ENCODE peak calls at places on chromosome 3, in seven cellular contexts. One of them, this sample, is unnamed.

GRCh38 chr3:42898896-42899675 is 6.9 kb upstream of the ZNF662 start:
- DNase-seq in keratinocyte: no peak
- DNase-seq in Peyer's patch: no peak
- DNase-seq in AG10803: peak; percentile 11
- DNase-seq in Calu3: no peak
- DNase-seq in NCI-H2171 treated with DMSO at 0.1 percent for 48 hours: peak; percentile 33
- DNase-seq in CD4-positive, CD25-positive, alpha-beta regulatory T cell: no peak
- DNase-seq in this sample: no peak

GRCh38 chr3:152508705-152509104 is 240.0 kb downstream of the MBNL1 start:
- DNase-seq in keratinocyte: no peak
- DNase-seq in Peyer's patch: no peak
- DNase-seq in AG10803: no peak
- DNase-seq in Calu3: no peak
- DNase-seq in NCI-H2171 treated with DMSO at 0.1 percent for 48 hours: no peak
- DNase-seq in CD4-positive, CD25-positive, alpha-beta regulatory T cell: no peak
- DNase-seq in this sample: no peak

GRCh38 chr3:142973217-142974009 is 9.9 kb upstream of the PAQR9 start:
- DNase-seq in keratinocyte: no peak
- DNase-seq in Peyer's patch: no peak
- DNase-seq in AG10803: no peak
- DNase-seq in Calu3: no peak
- DNase-seq in NCI-H2171 treated with DMSO at 0.1 percent for 48 hours: no peak
- DNase-seq in CD4-positive, CD25-positive, alpha-beta regulatory T cell: no peak
- DNase-seq in this sample: no peak

GRCh38 chr3:184816654-184817053 is 4.7 kb downstream of the VPS8 start:
- DNase-seq in keratinocyte: no peak
- DNase-seq in Peyer's patch: no peak
- DNase-seq in AG10803: no peak
- DNase-seq in Calu3: no peak
- DNase-seq in NCI-H2171 treated with DMSO at 0.1 percent for 48 hours: no peak
- DNase-seq in CD4-positive, CD25-positive, alpha-beta regulatory T cell: no peak
- DNase-seq in this sample: no peak

GRCh38 chr3:189727898-189728297 is 96.7 kb downstream of the TP63 start:
- DNase-seq in keratinocyte: no peak
- DNase-seq in Peyer's patch: no peak
- DNase-seq in AG10803: peak; percentile 81
- DNase-seq in Calu3: no peak
- DNase-seq in NCI-H2171 treated with DMSO at 0.1 percent for 48 hours: no peak
- DNase-seq in CD4-positive, CD25-positive, alpha-beta regulatory T cell: no peak
- DNase-seq in this sample: no peak

GRCh38 chr3:118818386-118818785 is 216.3 kb downstream of the IGSF11 start:
- DNase-seq in keratinocyte: no peak
- DNase-seq in Peyer's patch: no peak
- DNase-seq in AG10803: peak; percentile 79
- DNase-seq in Calu3: peak; percentile 12
- DNase-seq in NCI-H2171 treated with DMSO at 0.1 percent for 48 hours: no peak
- DNase-seq in CD4-positive, CD25-positive, alpha-beta regulatory T cell: no peak
- DNase-seq in this sample: no peak

GRCh38 chr3:8942746-8943488 is 20.4 kb downstream of the RAD18 start:
- DNase-seq in keratinocyte: no peak
- DNase-seq in Peyer's patch: no peak
- DNase-seq in AG10803: no peak
- DNase-seq in Calu3: no peak
- DNase-seq in NCI-H2171 treated with DMSO at 0.1 percent for 48 hours: no peak
- DNase-seq in CD4-positive, CD25-positive, alpha-beta regulatory T cell: no peak
- DNase-seq in this sample: no peak

GRCh38 chr3:138909904-138910303 is 37.0 kb downstream of the FOXL2 start:
- DNase-seq in keratinocyte: no peak
- DNase-seq in Peyer's patch: no peak
- DNase-seq in AG10803: no peak
- DNase-seq in Calu3: no peak
- DNase-seq in NCI-H2171 treated with DMSO at 0.1 percent for 48 hours: no peak
- DNase-seq in CD4-positive, CD25-positive, alpha-beta regulatory T cell: no peak
- DNase-seq in this sample: no peak

GRCh38 chr3:57397175-57398026 is 104.9 kb upstream of the ASB14 start:
- DNase-seq in keratinocyte: peak; percentile 1
- DNase-seq in Peyer's patch: peak; percentile 75
- DNase-seq in AG10803: peak; percentile 47
- DNase-seq in Calu3: peak; percentile 79
- DNase-seq in NCI-H2171 treated with DMSO at 0.1 percent for 48 hours: peak; percentile 45
- DNase-seq in CD4-positive, CD25-positive, alpha-beta regulatory T cell: peak; percentile 68
- DNase-seq in this sample: peak; percentile 78

GRCh38 chr3:197586181-197586580 is 30.4 kb upstream of the BDH1 start:
- DNase-seq in keratinocyte: no peak
- DNase-seq in Peyer's patch: no peak
- DNase-seq in AG10803: no peak
- DNase-seq in Calu3: no peak
- DNase-seq in NCI-H2171 treated with DMSO at 0.1 percent for 48 hours: peak; percentile 16
- DNase-seq in CD4-positive, CD25-positive, alpha-beta regulatory T cell: no peak
- DNase-seq in this sample: no peak

GRCh38 chr3:172040078-172040975 is 949 bp downstream of the FNDC3B start:
- DNase-seq in keratinocyte: no peak
- DNase-seq in Peyer's patch: peak; percentile 83
- DNase-seq in AG10803: peak; percentile 92
- DNase-seq in Calu3: peak; percentile 93
- DNase-seq in NCI-H2171 treated with DMSO at 0.1 percent for 48 hours: peak; percentile 52
- DNase-seq in CD4-positive, CD25-positive, alpha-beta regulatory T cell: peak; percentile 17
- DNase-seq in this sample: peak; percentile 75

GRCh38 chr3:99862208-99862607 is 44.5 kb downstream of the CMSS1 start:
- DNase-seq in keratinocyte: no peak
- DNase-seq in Peyer's patch: no peak
- DNase-seq in AG10803: peak; percentile 72
- DNase-seq in Calu3: no peak
- DNase-seq in NCI-H2171 treated with DMSO at 0.1 percent for 48 hours: no peak
- DNase-seq in CD4-positive, CD25-positive, alpha-beta regulatory T cell: no peak
- DNase-seq in this sample: no peak

GRCh38 chr3:14318638-14319037 is 83.8 kb upstream of the SLC6A6 start:
- DNase-seq in keratinocyte: no peak
- DNase-seq in Peyer's patch: no peak
- DNase-seq in AG10803: no peak
- DNase-seq in Calu3: no peak
- DNase-seq in NCI-H2171 treated with DMSO at 0.1 percent for 48 hours: no peak
- DNase-seq in CD4-positive, CD25-positive, alpha-beta regulatory T cell: no peak
- DNase-seq in this sample: no peak

GRCh38 chr3:170038434-170039110 is 777 bp downstream of the GPR160 start:
- DNase-seq in keratinocyte: no peak
- DNase-seq in Peyer's patch: peak; percentile 78
- DNase-seq in AG10803: no peak
- DNase-seq in Calu3: peak; percentile 79
- DNase-seq in NCI-H2171 treated with DMSO at 0.1 percent for 48 hours: peak; percentile 10
- DNase-seq in CD4-positive, CD25-positive, alpha-beta regulatory T cell: peak; percentile 25
- DNase-seq in this sample: peak; percentile 77

GRCh38 chr3:53672987-53673386 is 173.2 kb downstream of the CHDH start:
- DNase-seq in keratinocyte: no peak
- DNase-seq in Peyer's patch: no peak
- DNase-seq in AG10803: no peak
- DNase-seq in Calu3: no peak
- DNase-seq in NCI-H2171 treated with DMSO at 0.1 percent for 48 hours: no peak
- DNase-seq in CD4-positive, CD25-positive, alpha-beta regulatory T cell: no peak
- DNase-seq in this sample: no peak

GRCh38 chr3:158531334-158531733 is 39.7 kb upstream of the MLF1 start:
- DNase-seq in keratinocyte: no peak
- DNase-seq in Peyer's patch: no peak
- DNase-seq in AG10803: no peak
- DNase-seq in Calu3: peak; percentile 20
- DNase-seq in NCI-H2171 treated with DMSO at 0.1 percent for 48 hours: peak; percentile 44
- DNase-seq in CD4-positive, CD25-positive, alpha-beta regulatory T cell: no peak
- DNase-seq in this sample: no peak

GRCh38 chr3:159429702-159430101 is 558.9 kb upstream of the IL12A start:
- DNase-seq in keratinocyte: no peak
- DNase-seq in Peyer's patch: no peak
- DNase-seq in AG10803: no peak
- DNase-seq in Calu3: no peak
- DNase-seq in NCI-H2171 treated with DMSO at 0.1 percent for 48 hours: no peak
- DNase-seq in CD4-positive, CD25-positive, alpha-beta regulatory T cell: no peak
- DNase-seq in this sample: no peak

GRCh38 chr3:158791259-158791920 is 10.5 kb upstream of the MFSD1 start:
- DNase-seq in keratinocyte: no peak
- DNase-seq in Peyer's patch: peak; percentile 63
- DNase-seq in AG10803: peak; percentile 77
- DNase-seq in Calu3: peak; percentile 60
- DNase-seq in NCI-H2171 treated with DMSO at 0.1 percent for 48 hours: peak; percentile 86
- DNase-seq in CD4-positive, CD25-positive, alpha-beta regulatory T cell: peak; percentile 61
- DNase-seq in this sample: no peak

GRCh38 chr3:190286014-190286413 is 36.2 kb downstream of the CLDN1 start:
- DNase-seq in keratinocyte: no peak
- DNase-seq in Peyer's patch: no peak
- DNase-seq in AG10803: no peak
- DNase-seq in Calu3: no peak
- DNase-seq in NCI-H2171 treated with DMSO at 0.1 percent for 48 hours: no peak
- DNase-seq in CD4-positive, CD25-positive, alpha-beta regulatory T cell: no peak
- DNase-seq in this sample: no peak

GRCh38 chr3:45975696-45976095 is 19.9 kb downstream of the FYCO1 start:
- DNase-seq in keratinocyte: no peak
- DNase-seq in Peyer's patch: no peak
- DNase-seq in AG10803: no peak
- DNase-seq in Calu3: no peak
- DNase-seq in NCI-H2171 treated with DMSO at 0.1 percent for 48 hours: no peak
- DNase-seq in CD4-positive, CD25-positive, alpha-beta regulatory T cell: no peak
- DNase-seq in this sample: no peak

GRCh38 chr3:37029516-37030163 is 36.3 kb downstream of the MLH1 start:
- DNase-seq in keratinocyte: no peak
- DNase-seq in Peyer's patch: no peak
- DNase-seq in AG10803: no peak
- DNase-seq in Calu3: no peak
- DNase-seq in NCI-H2171 treated with DMSO at 0.1 percent for 48 hours: no peak
- DNase-seq in CD4-positive, CD25-positive, alpha-beta regulatory T cell: no peak
- DNase-seq in this sample: no peak

GRCh38 chr3:2283818-2284217 is 185.2 kb downstream of the CNTN4 start:
- DNase-seq in keratinocyte: no peak
- DNase-seq in Peyer's patch: no peak
- DNase-seq in AG10803: no peak
- DNase-seq in Calu3: no peak
- DNase-seq in NCI-H2171 treated with DMSO at 0.1 percent for 48 hours: no peak
- DNase-seq in CD4-positive, CD25-positive, alpha-beta regulatory T cell: no peak
- DNase-seq in this sample: no peak

GRCh38 chr3:148190441-148190990 is 507.2 kb upstream of the AGTR1 start:
- DNase-seq in keratinocyte: no peak
- DNase-seq in Peyer's patch: no peak
- DNase-seq in AG10803: no peak
- DNase-seq in Calu3: no peak
- DNase-seq in NCI-H2171 treated with DMSO at 0.1 percent for 48 hours: no peak
- DNase-seq in CD4-positive, CD25-positive, alpha-beta regulatory T cell: no peak
- DNase-seq in this sample: no peak

GRCh38 chr3:57043518-57043917 is 16.9 kb upstream of the SPATA12 start:
- DNase-seq in keratinocyte: no peak
- DNase-seq in Peyer's patch: no peak
- DNase-seq in AG10803: no peak
- DNase-seq in Calu3: no peak
- DNase-seq in NCI-H2171 treated with DMSO at 0.1 percent for 48 hours: no peak
- DNase-seq in CD4-positive, CD25-positive, alpha-beta regulatory T cell: no peak
- DNase-seq in this sample: no peak

GRCh38 chr3:97692831-97693230 is 71.7 kb upstream of the ARL6 start:
- DNase-seq in keratinocyte: no peak
- DNase-seq in Peyer's patch: no peak
- DNase-seq in AG10803: no peak
- DNase-seq in Calu3: no peak
- DNase-seq in NCI-H2171 treated with DMSO at 0.1 percent for 48 hours: no peak
- DNase-seq in CD4-positive, CD25-positive, alpha-beta regulatory T cell: no peak
- DNase-seq in this sample: no peak

GRCh38 chr3:143654906-143655305 is 193.4 kb downstream of the SLC9A9 start:
- DNase-seq in keratinocyte: no peak
- DNase-seq in Peyer's patch: no peak
- DNase-seq in AG10803: peak; percentile 28
- DNase-seq in Calu3: no peak
- DNase-seq in NCI-H2171 treated with DMSO at 0.1 percent for 48 hours: no peak
- DNase-seq in CD4-positive, CD25-positive, alpha-beta regulatory T cell: no peak
- DNase-seq in this sample: no peak

GRCh38 chr3:171658801-171659200 is 151.5 kb downstream of the PLD1 start:
- DNase-seq in keratinocyte: no peak
- DNase-seq in Peyer's patch: no peak
- DNase-seq in AG10803: peak; percentile 52
- DNase-seq in Calu3: no peak
- DNase-seq in NCI-H2171 treated with DMSO at 0.1 percent for 48 hours: no peak
- DNase-seq in CD4-positive, CD25-positive, alpha-beta regulatory T cell: no peak
- DNase-seq in this sample: no peak

GRCh38 chr3:169227911-169228310 is 435.6 kb downstream of the MECOM start:
- DNase-seq in keratinocyte: no peak
- DNase-seq in Peyer's patch: no peak
- DNase-seq in AG10803: peak; percentile 95
- DNase-seq in Calu3: no peak
- DNase-seq in NCI-H2171 treated with DMSO at 0.1 percent for 48 hours: no peak
- DNase-seq in CD4-positive, CD25-positive, alpha-beta regulatory T cell: no peak
- DNase-seq in this sample: no peak

GRCh38 chr3:130699765-130700164 is 46.9 kb downstream of the PIK3R4 start:
- DNase-seq in keratinocyte: no peak
- DNase-seq in Peyer's patch: no peak
- DNase-seq in AG10803: peak; percentile 27
- DNase-seq in Calu3: peak; percentile 44
- DNase-seq in NCI-H2171 treated with DMSO at 0.1 percent for 48 hours: peak; percentile 51
- DNase-seq in CD4-positive, CD25-positive, alpha-beta regulatory T cell: peak; percentile 4
- DNase-seq in this sample: no peak

GRCh38 chr3:146124141-146124801 is 36.7 kb downstream of the PLOD2 start:
- DNase-seq in keratinocyte: no peak
- DNase-seq in Peyer's patch: no peak
- DNase-seq in AG10803: no peak
- DNase-seq in Calu3: no peak
- DNase-seq in NCI-H2171 treated with DMSO at 0.1 percent for 48 hours: peak; percentile 55
- DNase-seq in CD4-positive, CD25-positive, alpha-beta regulatory T cell: no peak
- DNase-seq in this sample: no peak

GRCh38 chr3:58120075-58120812 is 90.5 kb downstream of the DNASE1L3 start:
- DNase-seq in keratinocyte: no peak
- DNase-seq in Peyer's patch: no peak
- DNase-seq in AG10803: no peak
- DNase-seq in Calu3: no peak
- DNase-seq in NCI-H2171 treated with DMSO at 0.1 percent for 48 hours: no peak
- DNase-seq in CD4-positive, CD25-positive, alpha-beta regulatory T cell: no peak
- DNase-seq in this sample: no peak

GRCh38 chr3:72100062-72100511 is 315.1 kb upstream of the PROK2 start:
- DNase-seq in keratinocyte: no peak
- DNase-seq in Peyer's patch: no peak
- DNase-seq in AG10803: no peak
- DNase-seq in Calu3: no peak
- DNase-seq in NCI-H2171 treated with DMSO at 0.1 percent for 48 hours: no peak
- DNase-seq in CD4-positive, CD25-positive, alpha-beta regulatory T cell: no peak
- DNase-seq in this sample: peak; percentile 66

GRCh38 chr3:172467170-172467824 is 19.0 kb upstream of the GHSR start:
- DNase-seq in keratinocyte: no peak
- DNase-seq in Peyer's patch: no peak
- DNase-seq in AG10803: peak; percentile 44
- DNase-seq in Calu3: peak; percentile 47
- DNase-seq in NCI-H2171 treated with DMSO at 0.1 percent for 48 hours: no peak
- DNase-seq in CD4-positive, CD25-positive, alpha-beta regulatory T cell: no peak
- DNase-seq in this sample: no peak

GRCh38 chr3:158532099-158532734 is 38.8 kb upstream of the MLF1 start:
- DNase-seq in keratinocyte: no peak
- DNase-seq in Peyer's patch: no peak
- DNase-seq in AG10803: peak; percentile 62
- DNase-seq in Calu3: peak; percentile 50
- DNase-seq in NCI-H2171 treated with DMSO at 0.1 percent for 48 hours: peak; percentile 71
- DNase-seq in CD4-positive, CD25-positive, alpha-beta regulatory T cell: peak; percentile 11
- DNase-seq in this sample: no peak

GRCh38 chr3:186413615-186414415 is 51.8 kb upstream of the DGKG start:
- DNase-seq in keratinocyte: no peak
- DNase-seq in Peyer's patch: peak; percentile 73
- DNase-seq in AG10803: peak; percentile 6
- DNase-seq in Calu3: peak; percentile 59
- DNase-seq in NCI-H2171 treated with DMSO at 0.1 percent for 48 hours: peak; percentile 15
- DNase-seq in CD4-positive, CD25-positive, alpha-beta regulatory T cell: no peak
- DNase-seq in this sample: peak; percentile 60

GRCh38 chr3:107524214-107525100 is 1.7 kb downstream of the BBX start:
- DNase-seq in keratinocyte: no peak
- DNase-seq in Peyer's patch: peak; percentile 68
- DNase-seq in AG10803: peak; percentile 38
- DNase-seq in Calu3: peak; percentile 66
- DNase-seq in NCI-H2171 treated with DMSO at 0.1 percent for 48 hours: peak; percentile 69
- DNase-seq in CD4-positive, CD25-positive, alpha-beta regulatory T cell: peak; percentile 55
- DNase-seq in this sample: peak; percentile 51

GRCh38 chr3:9087831-9088413 is 124.7 kb upstream of the RAD18 start:
- DNase-seq in keratinocyte: no peak
- DNase-seq in Peyer's patch: no peak
- DNase-seq in AG10803: no peak
- DNase-seq in Calu3: no peak
- DNase-seq in NCI-H2171 treated with DMSO at 0.1 percent for 48 hours: no peak
- DNase-seq in CD4-positive, CD25-positive, alpha-beta regulatory T cell: no peak
- DNase-seq in this sample: no peak

This sample was measured in H9.